ENCODE peak calls at places on chromosomes 12 and 14, in five cellular contexts. C is endothelial cell of umbilical vein, E is K562, M is A549, P is HepG2. J is an unnamed sample.

GRCh38 chr12:65415826-65416225 is 137.3 kb downstream of the MSRB3 start:
- DNase-seq in C (no peak), P (peak), M (peak), E (no peak), J (no peak)

GRCh38 chr12:8032242-8033152 is at the start of gene FOXJ2:
- DNase-seq in M (peak), C (peak), P (peak), E (peak), J (peak)

GRCh38 chr12:52019123-52019770 is 12.5 kb downstream of the TAMALIN start:
- DNase-seq in M (no peak), P (no peak), E (no peak), C (no peak), J (no peak)

GRCh38 chr12:53443955-53444354 is 2.4 kb downstream of the PRR13 start:
- DNase-seq in E (no peak), M (no peak), P (peak), C (no peak), J (no peak)

GRCh38 chr12:20109667-20110066 is 258.7 kb upstream of the PDE3A start:
- DNase-seq in M (no peak), E (no peak), P (no peak), C (peak), J (no peak)

GRCh38 chr12:131357920-131358319 is 353.0 kb upstream of the SFSWAP start:
- DNase-seq in E (no peak), C (no peak), M (no peak), P (no peak), J (no peak)

GRCh38 chr14:32364941-32365340 is 35.8 kb downstream of the AKAP6 start:
- DNase-seq in P (no peak), E (no peak), C (no peak), M (no peak), J (no peak)

GRCh38 chr12:9118161-9118560 is 2.4 kb upstream of the A2M start:
- DNase-seq in E (no peak), M (no peak), P (no peak), C (peak), J (no peak)

GRCh38 chr12:64968989-64969819 is 144.8 kb downstream of the TBC1D30 start:
- DNase-seq in M (peak), E (no peak), P (peak), C (no peak), J (no peak)

GRCh38 chr14:66444271-66444987 is 41.7 kb upstream of the CCDC196 start:
- DNase-seq in C (no peak), E (no peak), P (no peak), M (no peak), J (no peak)

GRCh38 chr14:93956514-93957332 is 19.6 kb downstream of the ASB2 start:
- DNase-seq in P (no peak), C (no peak), M (no peak), E (no peak), J (no peak)

GRCh38 chr14:61418749-61419148 is 97.4 kb downstream of the PRKCH start:
- DNase-seq in M (no peak), E (no peak), P (no peak), C (peak), J (no peak)

GRCh38 chr14:64990291-64990690 is 3.6 kb downstream of the FNTB start:
- DNase-seq in M (no peak), E (no peak), C (no peak), P (no peak), J (no peak)

GRCh38 chr12:11719678-11720099 is 70.2 kb downstream of the ETV6 start:
- DNase-seq in C (peak), M (no peak), E (no peak), P (no peak), J (no peak)

GRCh38 chr14:65321370-65321875 is 91.1 kb upstream of the FUT8 start:
- DNase-seq in C (no peak), E (no peak), M (peak), P (no peak), J (no peak)

GRCh38 chr14:32939254-32940065 is 781 bp downstream of the NPAS3 start:
- DNase-seq in M (no peak), C (peak), P (no peak), E (no peak), J (peak)

GRCh38 chr12:71397433-71397954 is 42.1 kb upstream of the LGR5 start:
- DNase-seq in C (no peak), E (no peak), P (no peak), M (no peak), J (no peak)

GRCh38 chr12:8054821-8055220 is 11.3 kb downstream of the C3AR1 start:
- DNase-seq in P (no peak), E (no peak), C (no peak), M (no peak), J (no peak)

GRCh38 chr14:36176524-36176923 is at the start of gene PTCSC3:
- DNase-seq in M (no peak), C (no peak), P (no peak), E (no peak), J (no peak)

GRCh38 chr14:36173161-36173560 is 3.4 kb downstream of the PTCSC3 start:
- DNase-seq in E (no peak), M (no peak), P (no peak), C (no peak), J (no peak)

GRCh38 chr14:36174767-36175424 is 1.6 kb downstream of the PTCSC3 start:
- DNase-seq in P (no peak), C (no peak), E (no peak), M (no peak), J (no peak)

GRCh38 chr14:36181417-36181816 is 4.9 kb upstream of the PTCSC3 start:
- DNase-seq in M (no peak), C (no peak), P (no peak), E (no peak), J (no peak)

GRCh38 chr14:36177489-36177888 is 967 bp upstream of the PTCSC3 start:
- DNase-seq in C (no peak), P (no peak), E (no peak), M (no peak), J (no peak)
- TF ChIP-seq JUN in C (no peak), P (no peak), E (no peak), M (no peak), J (no peak)

GRCh38 chr12:121804417-121805111 is 755 bp downstream of the SETD1B start:
- DNase-seq in P (peak), C (peak), E (no peak), M (peak), J (no peak)
- TF ChIP-seq JUN in P (no peak), C (no peak), E (no peak), M (no peak), J (no peak)

DNA sequence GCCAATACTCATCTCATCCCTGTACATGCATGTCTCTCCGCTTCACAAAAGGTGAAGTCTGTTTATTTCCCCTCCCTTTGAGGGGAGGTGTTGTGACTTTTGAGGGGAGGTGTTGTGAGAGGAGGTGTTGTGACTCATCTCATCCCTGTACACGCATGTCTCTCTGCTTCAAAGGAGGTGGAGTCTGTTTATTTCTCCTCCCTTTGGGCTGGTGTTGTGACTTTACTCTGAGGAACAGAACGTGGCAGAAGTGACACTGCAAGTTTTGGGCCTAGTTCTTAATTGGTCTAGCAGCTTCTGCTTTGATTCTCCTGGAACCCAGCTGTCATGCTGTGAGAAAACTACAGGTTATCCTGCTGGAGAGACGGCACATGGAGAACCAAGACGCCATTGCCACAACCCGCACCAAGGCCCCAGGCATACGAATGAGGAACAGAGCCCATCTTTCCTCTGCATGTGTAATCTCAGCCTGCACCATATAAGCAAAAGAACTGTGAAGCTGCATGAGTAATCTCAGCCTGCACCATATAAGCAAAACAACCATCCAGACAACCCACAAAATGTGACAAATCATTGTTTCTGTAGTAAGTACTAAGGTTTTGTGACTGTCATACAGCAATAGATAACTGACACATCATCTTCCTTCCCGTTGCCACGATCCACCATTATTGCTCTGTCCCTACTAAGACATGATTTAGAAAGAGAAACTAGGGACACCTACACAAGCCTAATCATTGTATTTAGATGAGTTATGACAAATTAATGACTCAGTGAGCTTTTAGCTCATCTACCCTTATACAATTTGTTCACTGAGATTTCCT is 30.0 kb downstream of the GALNT4 start:
- DNase-seq in E (no peak), C (no peak), M (no peak), P (no peak), J (no peak)
- TF ChIP-seq JUN in E (no peak), C (no peak), M (no peak), P (no peak), J (no peak)

GRCh38 chr14:60093088-60093487 is 1.4 kb downstream of the PCNX4 start:
- DNase-seq in C (no peak), M (no peak), E (no peak), P (no peak), J (no peak)
- TF ChIP-seq JUN in C (no peak), M (no peak), E (no peak), P (no peak), J (no peak)

J was measured in WTC11.